ENCODE peak calls at places on chromosomes 7 and 10, in ten cellular contexts. N, O, A, C, F, Y, V, W, R and X are unnamed samples.

GRCh38 chr10:126459878-126460481 is 71.7 kb upstream of the ADAM12 start:
- DNase-seq in V (peak), R (peak), N (peak), W (no peak), A (peak), F (peak), O (peak), C (no peak), Y (no peak), X (peak)

GRCh38 chr7:132347858-132348257 is 228.4 kb downstream of the PLXNA4 start:
- DNase-seq in N (no peak), Y (no peak), C (no peak), F (no peak), W (no peak), A (no peak), O (no peak), V (no peak), R (no peak), X (no peak)

GRCh38 chr10:114401195-114401741 is 3.0 kb downstream of the AFAP1L2 start:
- DNase-seq in N (no peak), Y (no peak), V (peak), W (no peak), C (no peak), R (peak), F (no peak), O (no peak), A (peak), X (peak)

GRCh38 chr10:132897516-132898381 is 44.6 kb downstream of the CFAP46 start:
- DNase-seq in V (no peak), A (no peak), R (no peak), W (peak), Y (no peak), F (no peak), C (no peak), O (no peak), N (no peak), X (no peak)

GRCh38 chr7:16071246-16071857 is 350.0 kb downstream of the CRPPA start:
- DNase-seq in N (peak), F (no peak), C (peak), O (no peak), Y (peak), W (no peak), A (peak), R (peak), V (peak), X (peak)

GRCh38 chr10:92830478-92831389 is 17.6 kb upstream of the EXOC6 start:
- DNase-seq in W (no peak), A (no peak), N (no peak), O (no peak), C (no peak), V (no peak), Y (peak), R (peak), F (no peak), X (no peak)

GRCh38 chr7:30903146-30903545 is 8.5 kb upstream of the AQP1 start:
- DNase-seq in R (no peak), O (no peak), Y (no peak), F (no peak), A (no peak), W (no peak), C (no peak), N (no peak), V (no peak), X (no peak)

GRCh38 chr10:115849197-115849596 is 423.8 kb downstream of the GFRA1 start:
- DNase-seq in V (peak), N (no peak), Y (no peak), F (no peak), R (no peak), W (no peak), C (no peak), O (no peak), A (no peak), X (no peak)

GRCh38 chr7:101614939-101615302 is 14.2 kb downstream of the MYL10 start:
- DNase-seq in F (no peak), C (no peak), R (peak), O (no peak), V (no peak), N (no peak), A (no peak), W (no peak), Y (no peak), X (no peak)

GRCh38 chr10:75234683-75235374 is 928 bp downstream of the COMTD1 start:
- DNase-seq in F (no peak), Y (peak), W (no peak), A (no peak), C (peak), R (no peak), V (no peak), N (no peak), O (no peak), X (no peak)

GRCh38 chr7:159104188-159105030 is 40.3 kb downstream of the VIPR2 start:
- DNase-seq in C (no peak), F (no peak), R (no peak), V (no peak), Y (no peak), A (no peak), O (no peak), W (peak), N (no peak), X (no peak)

GRCh38 chr10:75105576-75106197 is 5.8 kb upstream of the SAMD8 start:
- DNase-seq in V (no peak), W (no peak), N (no peak), F (no peak), O (no peak), C (no peak), R (no peak), Y (no peak), A (no peak), X (no peak)

GRCh38 chr10:132111871-132112341 is 46.2 kb downstream of the JAKMIP3 start:
- DNase-seq in R (no peak), C (no peak), A (no peak), Y (no peak), O (no peak), N (no peak), V (no peak), F (no peak), W (peak), X (no peak)

GRCh38 chr10:90306187-90306586 is 551.7 kb downstream of the HTR7 start:
- DNase-seq in F (no peak), R (peak), N (peak), C (no peak), V (peak), O (no peak), A (peak), Y (no peak), W (no peak), X (peak)

GRCh38 chr7:33080326-33080725 is 17.8 kb upstream of the NT5C3A start:
- DNase-seq in F (no peak), R (no peak), O (no peak), A (no peak), C (no peak), N (no peak), V (no peak), Y (no peak), W (no peak), X (no peak)

GRCh38 chr7:154450434-154450833 is 398.2 kb downstream of the DPP6 start:
- DNase-seq in N (no peak), F (no peak), Y (no peak), A (no peak), V (no peak), R (no peak), W (no peak), C (no peak), O (no peak), X (no peak)

GRCh38 chr7:27929127-27929526 is 189.2 kb downstream of the TAX1BP1 start:
- DNase-seq in A (no peak), C (no peak), Y (no peak), R (no peak), N (no peak), V (no peak), W (no peak), O (no peak), F (no peak), X (no peak)

GRCh38 chr10:42367532-42368230 is 270.7 kb downstream of the ZNF33B start:
- DNase-seq in V (peak), O (peak), Y (no peak), C (peak), N (no peak), A (peak), F (peak), R (peak), W (peak), X (peak)

GRCh38 chr10:27155073-27155754 is at the start of gene MASTL:
- DNase-seq in C (peak), A (peak), O (peak), Y (peak), V (peak), N (peak), F (peak), W (peak), R (peak), X (peak)

GRCh38 chr10:70459061-70459770 is 17.7 kb upstream of the NODAL start:
- DNase-seq in F (no peak), N (no peak), C (no peak), O (no peak), W (no peak), A (no peak), Y (no peak), R (no peak), V (no peak), X (no peak)

GRCh38 chr10:95289921-95290421 is 832 bp downstream of the PDLIM1 start:
- DNase-seq in F (no peak), O (no peak), Y (no peak), C (no peak), V (no peak), N (no peak), R (no peak), W (no peak), A (no peak), X (no peak)
- H3K4me3 ChIP-seq in F (peak), O (peak), Y (peak), C (peak), V (peak), N (peak), R (peak), W (peak), A (peak), X (peak)

GRCh38 chr7:47785923-47786556 is 162.2 kb downstream of the PKD1L1 start:
- DNase-seq in V (no peak), C (no peak), A (no peak), Y (no peak), N (no peak), O (no peak), F (no peak), W (no peak), R (no peak), X (no peak)
- TF ChIP-seq CTCF in V (no peak), C (no peak), A (no peak), Y (no peak), N (no peak), O (no peak), F (no peak), W (no peak), R (no peak), X (no peak)

GRCh38 chr10:21509391-21510217 is 15.9 kb downstream of the SKIDA1 start:
- DNase-seq in N (no peak), F (no peak), V (no peak), Y (no peak), C (no peak), W (no peak), O (no peak), A (no peak), R (no peak), X (no peak)
- H3K4me3 ChIP-seq in N (no peak), F (peak), V (peak), Y (no peak), C (no peak), W (peak), O (peak), A (peak), R (no peak), X (peak)

DNA sequence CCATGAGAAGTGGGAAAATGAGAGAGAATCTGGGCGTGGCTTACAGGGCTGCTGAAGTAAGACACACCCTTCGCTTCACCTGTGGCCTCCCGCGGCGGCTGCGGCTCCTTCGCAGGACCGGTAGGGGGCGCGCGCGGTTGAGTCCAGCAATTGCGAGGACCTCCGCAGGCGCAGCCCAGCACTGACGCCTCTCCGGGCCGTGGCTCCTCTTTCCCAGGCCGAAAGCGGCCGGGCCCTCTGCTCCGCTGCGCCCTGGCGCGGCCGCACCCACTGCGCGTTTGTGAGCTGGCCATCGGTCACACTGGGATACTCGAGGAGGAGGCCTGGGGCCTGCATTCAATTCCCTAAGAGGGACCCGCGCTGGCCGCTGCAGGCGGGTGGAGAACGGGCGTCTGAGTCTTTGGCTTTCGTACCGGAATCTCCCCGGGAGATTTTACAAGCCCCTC is at the start of gene LRRD1:
- DNase-seq in W (peak), F (peak), C (peak), A (peak), R (peak), Y (peak), O (peak), N (peak), V (peak), X (peak)
- TF ChIP-seq CTCF in W (peak), F (peak), C (peak), A (peak), R (peak), Y (peak), O (peak), N (peak), V (peak), X (peak)

GRCh38 chr7:134601459-134601858 is 45.2 kb upstream of the BPGM start:
- DNase-seq in A (no peak), V (no peak), O (no peak), C (no peak), R (no peak), W (no peak), F (no peak), N (no peak), Y (no peak), X (no peak)

GRCh38 chr7:134612197-134612596 is 34.5 kb upstream of the BPGM start:
- DNase-seq in Y (no peak), F (no peak), N (peak), C (peak), W (no peak), O (no peak), V (no peak), R (no peak), A (no peak), X (no peak)

GRCh38 chr7:134602921-134603394 is 43.7 kb upstream of the BPGM start:
- DNase-seq in R (peak), O (no peak), Y (no peak), V (peak), A (no peak), F (no peak), N (peak), W (no peak), C (no peak), X (peak)

GRCh38 chr7:134611611-134612151 is 35.0 kb upstream of the BPGM start:
- DNase-seq in N (no peak), A (no peak), F (no peak), O (no peak), V (no peak), W (no peak), R (no peak), Y (no peak), C (no peak), X (no peak)

GRCh38 chr7:134605978-134606923 is 40.4 kb upstream of the BPGM start:
- DNase-seq in O (no peak), F (no peak), R (peak), W (peak), N (peak), V (peak), A (peak), Y (peak), C (peak), X (peak)
- H3K4me3 ChIP-seq in O (no peak), F (peak), R (no peak), W (no peak), N (no peak), V (peak), A (no peak), Y (no peak), C (no peak), X (no peak)

DNA sequence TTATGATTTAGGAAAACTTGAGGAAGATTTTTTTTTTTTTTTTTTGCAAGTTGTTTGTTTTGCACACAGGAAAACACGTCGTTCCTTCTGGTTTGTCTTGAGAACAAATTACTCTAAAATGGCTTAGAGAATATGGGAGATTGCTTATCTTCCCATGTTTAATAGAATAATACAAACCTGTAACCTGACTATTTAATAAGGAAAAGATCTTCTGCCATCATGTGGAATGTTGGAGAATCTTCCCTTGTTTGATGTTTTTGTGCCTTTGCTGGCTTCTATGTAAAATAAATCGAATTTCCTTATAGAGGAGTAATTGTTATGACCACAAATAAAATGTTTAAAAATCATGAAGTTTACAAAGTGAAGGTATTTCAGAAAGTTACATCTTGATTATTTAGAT is 818.8 kb downstream of the GATA3 start:
- DNase-seq in R (no peak), A (no peak), V (peak), N (peak), Y (no peak), O (no peak), F (no peak), C (no peak), W (no peak), X (peak)
- TF ChIP-seq CTCF in R (no peak), A (no peak), V (no peak), N (peak), Y (peak), O (no peak), F (no peak), C (no peak), W (no peak), X (no peak)

GRCh38 chr7:96991850-96992623 is 13.3 kb upstream of the DLX6 start:
- DNase-seq in W (no peak), F (no peak), C (no peak), Y (no peak), N (no peak), V (no peak), A (no peak), R (no peak), O (no peak), X (no peak)
- H3K4me3 ChIP-seq in W (no peak), F (no peak), C (no peak), Y (no peak), N (no peak), V (no peak), A (no peak), R (no peak), O (no peak), X (no peak)